ENCODE peak calls at places on chromosome 5, in seven cellular contexts. O, D, N, C, V, W and B are unnamed samples. For H3K4me1, the result is how much of the 10 kb centered on the place peaks cover.

GRCh38 chr5:35430381-35431162 is 187.1 kb upstream of the SPEF2 start:
- DNase-seq in O (no peak), D (no peak), N (no peak), C (no peak), V (no peak), W (no peak), B (no peak)

GRCh38 chr5:616342-617039 is 4.4 kb downstream of the CEP72 start:
- DNase-seq in O (peak), D (peak), N (no peak), C (no peak), V (peak), W (no peak), B (no peak)

GRCh38 chr5:127565586-127566270 is 48.3 kb downstream of the PRRC1 start:
- DNase-seq in O (no peak), D (no peak), N (no peak), C (no peak), V (no peak), W (no peak), B (no peak)

GRCh38 chr5:151155777-151156731 is 1.5 kb downstream of the ANXA6 start:
- DNase-seq in O (no peak), D (peak), N (no peak), C (peak), V (peak), W (peak), B (no peak)

GRCh38 chr5:58497956-58498942 is 7.0 kb downstream of the GAPT start:
- DNase-seq in O (no peak), D (peak), N (no peak), C (peak), V (no peak), W (peak), B (no peak)

GRCh38 chr5:126736141-126736540 is 40.8 kb upstream of the LMNB1 start:
- DNase-seq in O (no peak), D (no peak), N (no peak), C (no peak), V (no peak), W (no peak), B (no peak)

GRCh38 chr5:120794121-120794520 is 330.0 kb downstream of the PRR16 start:
- DNase-seq in O (no peak), D (no peak), N (no peak), C (no peak), V (no peak), W (no peak), B (no peak)

GRCh38 chr5:137273511-137273910 is 225.6 kb downstream of the SPOCK1 start:
- DNase-seq in O (no peak), D (no peak), N (no peak), C (no peak), V (no peak), W (no peak), B (no peak)

GRCh38 chr5:119301947-119302346 is 53.9 kb upstream of the TNFAIP8 start:
- DNase-seq in O (no peak), D (no peak), N (no peak), C (no peak), V (no peak), W (no peak), B (no peak)

GRCh38 chr5:139574641-139575312 is 13.6 kb downstream of the UBE2D2 start:
- DNase-seq in O (no peak), D (peak), N (no peak), C (no peak), V (no peak), W (no peak), B (no peak)

GRCh38 chr5:177429248-177430045 is 3.0 kb downstream of the GRK6 start:
- DNase-seq in O (no peak), D (peak), N (peak), C (peak), V (peak), W (peak), B (peak)

DNA sequence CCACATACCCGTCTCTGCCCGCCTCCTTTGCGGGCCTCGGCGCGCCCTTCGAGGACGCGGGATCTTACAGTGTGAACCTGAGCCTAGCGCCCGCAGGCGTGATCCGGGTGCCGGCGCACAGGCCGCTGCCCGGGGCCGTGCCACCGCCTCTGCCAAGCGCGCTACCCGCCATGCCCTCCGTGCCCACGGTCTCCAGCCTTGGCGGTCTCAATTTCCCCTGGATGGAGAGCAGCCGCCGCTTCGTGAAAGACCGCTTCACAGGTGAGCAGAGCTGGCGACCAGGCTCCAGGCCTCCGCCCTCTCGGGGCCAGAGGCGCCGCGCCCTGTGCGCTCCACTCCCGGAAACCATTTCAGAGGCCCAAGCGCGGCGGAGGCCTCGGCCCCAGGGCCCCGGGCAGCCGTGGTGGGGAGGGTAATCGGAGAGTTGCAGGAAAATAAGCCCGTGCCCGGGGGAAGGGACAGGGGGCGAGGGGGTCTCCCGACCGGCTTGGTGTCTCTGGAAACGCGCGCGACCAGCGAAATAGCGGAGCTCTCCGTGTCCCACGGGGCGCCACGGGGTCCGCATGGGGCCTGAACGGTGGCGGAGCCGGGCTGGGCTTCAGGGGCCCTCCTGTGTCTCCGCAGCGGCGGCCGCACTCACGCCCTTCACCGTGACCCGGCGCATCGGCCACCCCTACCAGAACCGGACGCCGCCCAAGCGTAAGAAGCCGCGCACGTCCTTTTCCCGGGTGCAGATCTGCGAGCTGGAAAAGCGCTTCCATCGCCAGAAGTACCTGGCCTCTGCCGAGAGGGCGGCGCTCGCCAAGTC is 682 bp downstream of the TLX3 start:
- DNase-seq in O (no peak), D (no peak), N (no peak), C (no peak), V (no peak), W (peak), B (no peak)
- TF ChIP-seq CTCF in O (peak), D (peak), N (no peak), C (no peak), V (no peak), W (peak), B (no peak)

DNA sequence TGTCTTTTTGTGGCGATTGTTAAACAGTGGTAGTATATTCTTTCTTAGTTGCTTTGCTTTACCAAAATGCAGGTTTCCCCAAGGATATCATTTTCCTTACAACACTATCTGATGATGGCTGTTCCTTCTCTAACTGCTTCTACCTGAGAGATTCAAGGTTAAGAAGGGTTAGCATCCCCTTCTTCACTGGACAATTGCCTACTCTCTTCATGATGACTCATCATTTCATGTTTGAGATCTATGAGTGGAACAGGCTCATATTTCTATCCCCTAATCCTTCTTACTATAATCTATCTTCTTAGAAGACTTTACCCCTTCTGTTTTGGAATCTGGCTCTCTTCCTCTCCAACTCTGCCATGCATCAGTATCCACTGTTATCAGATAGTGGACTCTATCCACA is 54.4 kb downstream of the NR3C1 start:
- DNase-seq in O (no peak), D (no peak), N (no peak), C (no peak), V (no peak), W (no peak), B (no peak)
- H3K4me1 ChIP-seq in O (under half), D (under half), N (half or more), C (under half), V (under half), W (under half), B (under half)

GRCh38 chr5:174816858-174817257 is 92.5 kb downstream of the MSX2 start:
- DNase-seq in O (no peak), D (no peak), N (no peak), C (no peak), V (no peak), W (no peak), B (no peak)
- TF ChIP-seq CTCF in O (peak), D (peak), N (no peak), C (no peak), V (no peak), W (peak), B (no peak)

DNA sequence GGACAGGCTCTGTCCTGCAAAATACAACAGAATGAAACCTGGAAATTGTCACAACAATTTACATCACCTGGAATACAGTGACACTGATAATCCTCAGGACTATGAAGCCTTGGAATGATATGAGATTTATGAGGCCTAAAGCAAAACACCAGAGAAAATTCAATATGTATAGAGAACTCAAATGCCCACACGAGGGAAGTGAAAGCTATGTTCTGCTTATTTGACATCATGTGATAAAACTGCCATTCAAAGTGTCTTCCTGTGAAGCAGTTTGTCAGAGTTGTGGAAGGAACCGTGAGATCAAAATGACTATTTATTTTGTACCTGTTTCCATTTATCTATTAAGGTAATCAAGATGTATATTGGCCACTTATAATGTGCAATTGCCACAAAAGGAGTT is 190.3 kb downstream of the PARP8 start:
- DNase-seq in O (no peak), D (no peak), N (no peak), C (no peak), V (no peak), W (no peak), B (no peak)
- H3K4me1 ChIP-seq in O (under half), D (under half), N (under half), C (under half), V (under half), W (under half), B (under half)

GRCh38 chr5:149452665-149453617 is 73.8 kb upstream of the IL17B start:
- DNase-seq in O (peak), D (peak), N (no peak), C (peak), V (peak), W (peak), B (peak)
- TF ChIP-seq CTCF in O (peak), D (peak), N (no peak), C (no peak), V (no peak), W (no peak), B (no peak)

DNA sequence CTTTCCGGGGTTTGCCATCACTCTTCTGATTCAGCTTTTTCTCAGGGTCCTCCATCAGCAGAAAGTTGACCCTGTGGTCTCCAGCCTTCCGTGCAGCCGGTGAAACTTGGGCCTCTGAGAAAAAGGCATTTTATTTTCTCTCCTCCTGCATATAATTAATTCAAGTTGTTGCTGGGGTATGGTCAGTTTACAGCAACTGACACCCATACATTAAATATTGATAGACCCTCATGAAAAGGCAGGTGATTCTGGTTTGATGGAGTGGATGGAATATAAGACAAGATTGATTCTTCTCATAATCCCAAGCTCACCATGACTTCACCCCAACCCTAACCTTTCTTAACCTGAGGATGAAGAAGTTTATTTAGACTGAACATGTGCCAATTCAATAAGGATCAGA is at the start of gene GRXCR2:
- DNase-seq in O (no peak), D (no peak), N (no peak), C (no peak), V (no peak), W (no peak), B (no peak)
- H3K4me1 ChIP-seq in O (under half), D (under half), N (under half), C (under half), V (under half), W (under half), B (under half)

GRCh38 chr5:146203872-146204192 is 427 bp downstream of the RBM27 start:
- DNase-seq in O (no peak), D (no peak), N (peak), C (no peak), V (no peak), W (no peak), B (no peak)

GRCh38 chr5:146213210-146213838 is 9.9 kb downstream of the RBM27 start:
- DNase-seq in O (no peak), D (peak), N (no peak), C (no peak), V (no peak), W (no peak), B (no peak)

GRCh38 chr5:146205499-146206202 is 2.2 kb downstream of the RBM27 start:
- DNase-seq in O (no peak), D (no peak), N (no peak), C (no peak), V (no peak), W (no peak), B (no peak)

GRCh38 chr5:146206257-146206656 is 2.9 kb downstream of the RBM27 start:
- DNase-seq in O (no peak), D (no peak), N (no peak), C (no peak), V (no peak), W (no peak), B (no peak)

GRCh38 chr5:146208916-146209522 is 5.6 kb downstream of the RBM27 start:
- DNase-seq in O (no peak), D (no peak), N (no peak), C (no peak), V (no peak), W (no peak), B (no peak)
- TF ChIP-seq CTCF in O (no peak), D (peak), N (peak), C (no peak), V (no peak), W (no peak), B (no peak)

GRCh38 chr5:78660401-78660800 is 11.8 kb upstream of the LHFPL2 start:
- DNase-seq in O (no peak), D (no peak), N (no peak), C (no peak), V (no peak), W (no peak), B (no peak)
- H3K4me1 ChIP-seq in O (under half), D (under half), N (under half), C (under half), V (under half), W (under half), B (under half)